ENCODE peak calls at places on chromosomes 3 and 15, in nine cellular contexts. One of them, this sample, is unnamed.

GRCh38 chr3:99884484-99884883 is 66.8 kb downstream of the CMSS1 start:
- DNase-seq in body of pancreas: no peak
- DNase-seq in naive thymus-derived CD8-positive, alpha-beta T cell: no peak
- DNase-seq in anterior cingulate cortex: no peak
- DNase-seq in left cardiac atrium: no peak
- DNase-seq in activated T-cell treated with anti-CD3 and anti-CD28 coated beads, Interleukin-2, amount 50 U/mL, for 24 hours: no peak
- DNase-seq in fibroblast of the aortic adventitia: no peak
- DNase-seq in activated naive CD4-positive, alpha-beta T cell: no peak
- DNase-seq in astrocyte: no peak
- DNase-seq in this sample: no peak

GRCh38 chr3:189458536-189458935 is 172.7 kb upstream of the TP63 start:
- DNase-seq in body of pancreas: no peak
- DNase-seq in naive thymus-derived CD8-positive, alpha-beta T cell: no peak
- DNase-seq in anterior cingulate cortex: no peak
- DNase-seq in left cardiac atrium: no peak
- DNase-seq in activated T-cell treated with anti-CD3 and anti-CD28 coated beads, Interleukin-2, amount 50 U/mL, for 24 hours: no peak
- DNase-seq in fibroblast of the aortic adventitia: peak
- DNase-seq in activated naive CD4-positive, alpha-beta T cell: no peak
- DNase-seq in astrocyte: peak
- DNase-seq in this sample: peak

GRCh38 chr3:183515968-183516851 is 39.3 kb downstream of the KLHL6 start:
- DNase-seq in body of pancreas: no peak
- DNase-seq in naive thymus-derived CD8-positive, alpha-beta T cell: peak
- DNase-seq in anterior cingulate cortex: no peak
- DNase-seq in left cardiac atrium: no peak
- DNase-seq in activated T-cell treated with anti-CD3 and anti-CD28 coated beads, Interleukin-2, amount 50 U/mL, for 24 hours: peak
- DNase-seq in fibroblast of the aortic adventitia: no peak
- DNase-seq in activated naive CD4-positive, alpha-beta T cell: no peak
- DNase-seq in astrocyte: no peak
- DNase-seq in this sample: no peak

GRCh38 chr3:187398955-187399354 is 30.8 kb downstream of the RTP4 start:
- DNase-seq in body of pancreas: no peak
- DNase-seq in naive thymus-derived CD8-positive, alpha-beta T cell: no peak
- DNase-seq in anterior cingulate cortex: no peak
- DNase-seq in left cardiac atrium: no peak
- DNase-seq in activated T-cell treated with anti-CD3 and anti-CD28 coated beads, Interleukin-2, amount 50 U/mL, for 24 hours: no peak
- DNase-seq in fibroblast of the aortic adventitia: no peak
- DNase-seq in activated naive CD4-positive, alpha-beta T cell: no peak
- DNase-seq in astrocyte: no peak
- DNase-seq in this sample: no peak

GRCh38 chr3:52441772-52442332 is 3.1 kb downstream of the SEMA3G start:
- DNase-seq in body of pancreas: no peak
- DNase-seq in naive thymus-derived CD8-positive, alpha-beta T cell: no peak
- DNase-seq in anterior cingulate cortex: no peak
- DNase-seq in left cardiac atrium: no peak
- DNase-seq in activated T-cell treated with anti-CD3 and anti-CD28 coated beads, Interleukin-2, amount 50 U/mL, for 24 hours: no peak
- DNase-seq in fibroblast of the aortic adventitia: no peak
- DNase-seq in activated naive CD4-positive, alpha-beta T cell: no peak
- DNase-seq in astrocyte: no peak
- DNase-seq in this sample: no peak

GRCh38 chr3:72938471-72939265 is 50.8 kb downstream of the GXYLT2 start:
- DNase-seq in body of pancreas: peak
- DNase-seq in naive thymus-derived CD8-positive, alpha-beta T cell: peak
- DNase-seq in anterior cingulate cortex: peak
- DNase-seq in left cardiac atrium: peak
- DNase-seq in activated T-cell treated with anti-CD3 and anti-CD28 coated beads, Interleukin-2, amount 50 U/mL, for 24 hours: no peak
- DNase-seq in fibroblast of the aortic adventitia: peak
- DNase-seq in activated naive CD4-positive, alpha-beta T cell: no peak
- DNase-seq in astrocyte: peak
- DNase-seq in this sample: peak

GRCh38 chr15:89175617-89176191 is 45.7 kb downstream of the RLBP1 start:
- DNase-seq in body of pancreas: no peak
- DNase-seq in naive thymus-derived CD8-positive, alpha-beta T cell: no peak
- DNase-seq in anterior cingulate cortex: no peak
- DNase-seq in left cardiac atrium: no peak
- DNase-seq in activated T-cell treated with anti-CD3 and anti-CD28 coated beads, Interleukin-2, amount 50 U/mL, for 24 hours: no peak
- DNase-seq in fibroblast of the aortic adventitia: no peak
- DNase-seq in activated naive CD4-positive, alpha-beta T cell: no peak
- DNase-seq in astrocyte: no peak
- DNase-seq in this sample: no peak

GRCh38 chr15:40338921-40339620 is 1.7 kb downstream of the CCDC9B start:
- DNase-seq in body of pancreas: peak
- DNase-seq in naive thymus-derived CD8-positive, alpha-beta T cell: no peak
- DNase-seq in anterior cingulate cortex: peak
- DNase-seq in left cardiac atrium: peak
- DNase-seq in activated T-cell treated with anti-CD3 and anti-CD28 coated beads, Interleukin-2, amount 50 U/mL, for 24 hours: no peak
- DNase-seq in fibroblast of the aortic adventitia: peak
- DNase-seq in activated naive CD4-positive, alpha-beta T cell: no peak
- DNase-seq in astrocyte: peak
- DNase-seq in this sample: peak

GRCh38 chr3:172057624-172058023 is 18.2 kb downstream of the FNDC3B start:
- DNase-seq in body of pancreas: no peak
- DNase-seq in naive thymus-derived CD8-positive, alpha-beta T cell: no peak
- DNase-seq in anterior cingulate cortex: no peak
- DNase-seq in left cardiac atrium: no peak
- DNase-seq in activated T-cell treated with anti-CD3 and anti-CD28 coated beads, Interleukin-2, amount 50 U/mL, for 24 hours: no peak
- DNase-seq in fibroblast of the aortic adventitia: no peak
- DNase-seq in activated naive CD4-positive, alpha-beta T cell: no peak
- DNase-seq in astrocyte: no peak
- DNase-seq in this sample: no peak

GRCh38 chr3:54818942-54819341 is 108.9 kb downstream of the LRTM1 start:
- DNase-seq in body of pancreas: no peak
- DNase-seq in naive thymus-derived CD8-positive, alpha-beta T cell: no peak
- DNase-seq in anterior cingulate cortex: no peak
- DNase-seq in left cardiac atrium: no peak
- DNase-seq in activated T-cell treated with anti-CD3 and anti-CD28 coated beads, Interleukin-2, amount 50 U/mL, for 24 hours: no peak
- DNase-seq in fibroblast of the aortic adventitia: no peak
- DNase-seq in activated naive CD4-positive, alpha-beta T cell: no peak
- DNase-seq in astrocyte: peak
- DNase-seq in this sample: no peak

GRCh38 chr15:37015476-37015875 is 84.9 kb downstream of the MEIS2 start:
- DNase-seq in body of pancreas: no peak
- DNase-seq in naive thymus-derived CD8-positive, alpha-beta T cell: no peak
- DNase-seq in anterior cingulate cortex: no peak
- DNase-seq in left cardiac atrium: no peak
- DNase-seq in activated T-cell treated with anti-CD3 and anti-CD28 coated beads, Interleukin-2, amount 50 U/mL, for 24 hours: no peak
- DNase-seq in fibroblast of the aortic adventitia: peak
- DNase-seq in activated naive CD4-positive, alpha-beta T cell: no peak
- DNase-seq in astrocyte: no peak
- DNase-seq in this sample: no peak

GRCh38 chr3:14991818-14992612 is 44.6 kb downstream of the NR2C2 start:
- DNase-seq in body of pancreas: no peak
- DNase-seq in naive thymus-derived CD8-positive, alpha-beta T cell: no peak
- DNase-seq in anterior cingulate cortex: no peak
- DNase-seq in left cardiac atrium: no peak
- DNase-seq in activated T-cell treated with anti-CD3 and anti-CD28 coated beads, Interleukin-2, amount 50 U/mL, for 24 hours: no peak
- DNase-seq in fibroblast of the aortic adventitia: no peak
- DNase-seq in activated naive CD4-positive, alpha-beta T cell: no peak
- DNase-seq in astrocyte: peak
- DNase-seq in this sample: peak

GRCh38 chr3:46349484-46350261 is 4.2 kb upstream of the CCR2 start:
- DNase-seq in body of pancreas: no peak
- DNase-seq in naive thymus-derived CD8-positive, alpha-beta T cell: no peak
- DNase-seq in anterior cingulate cortex: no peak
- DNase-seq in left cardiac atrium: no peak
- DNase-seq in activated T-cell treated with anti-CD3 and anti-CD28 coated beads, Interleukin-2, amount 50 U/mL, for 24 hours: no peak
- DNase-seq in fibroblast of the aortic adventitia: no peak
- DNase-seq in activated naive CD4-positive, alpha-beta T cell: no peak
- DNase-seq in astrocyte: no peak
- DNase-seq in this sample: no peak

GRCh38 chr3:114496021-114496434 is 202.2 kb downstream of the TIGIT start:
- DNase-seq in body of pancreas: no peak
- DNase-seq in naive thymus-derived CD8-positive, alpha-beta T cell: no peak
- DNase-seq in anterior cingulate cortex: no peak
- DNase-seq in left cardiac atrium: peak
- DNase-seq in activated T-cell treated with anti-CD3 and anti-CD28 coated beads, Interleukin-2, amount 50 U/mL, for 24 hours: no peak
- DNase-seq in fibroblast of the aortic adventitia: peak
- DNase-seq in activated naive CD4-positive, alpha-beta T cell: no peak
- DNase-seq in astrocyte: peak
- DNase-seq in this sample: peak

GRCh38 chr3:128346562-128346961 is 120.1 kb downstream of the DNAJB8 start:
- DNase-seq in body of pancreas: no peak
- DNase-seq in naive thymus-derived CD8-positive, alpha-beta T cell: no peak
- DNase-seq in anterior cingulate cortex: no peak
- DNase-seq in left cardiac atrium: no peak
- DNase-seq in activated T-cell treated with anti-CD3 and anti-CD28 coated beads, Interleukin-2, amount 50 U/mL, for 24 hours: no peak
- DNase-seq in fibroblast of the aortic adventitia: no peak
- DNase-seq in activated naive CD4-positive, alpha-beta T cell: no peak
- DNase-seq in astrocyte: no peak
- DNase-seq in this sample: no peak

GRCh38 chr3:123448503-123449091 is at the start of gene ADCY5:
- DNase-seq in body of pancreas: peak
- DNase-seq in naive thymus-derived CD8-positive, alpha-beta T cell: no peak
- DNase-seq in anterior cingulate cortex: no peak
- DNase-seq in left cardiac atrium: no peak
- DNase-seq in activated T-cell treated with anti-CD3 and anti-CD28 coated beads, Interleukin-2, amount 50 U/mL, for 24 hours: peak
- DNase-seq in fibroblast of the aortic adventitia: no peak
- DNase-seq in activated naive CD4-positive, alpha-beta T cell: no peak
- DNase-seq in astrocyte: no peak
- DNase-seq in this sample: peak

GRCh38 chr3:114362815-114363214 is 69.0 kb downstream of the TIGIT start:
- DNase-seq in body of pancreas: no peak
- DNase-seq in naive thymus-derived CD8-positive, alpha-beta T cell: no peak
- DNase-seq in anterior cingulate cortex: no peak
- DNase-seq in left cardiac atrium: no peak
- DNase-seq in activated T-cell treated with anti-CD3 and anti-CD28 coated beads, Interleukin-2, amount 50 U/mL, for 24 hours: no peak
- DNase-seq in fibroblast of the aortic adventitia: peak
- DNase-seq in activated naive CD4-positive, alpha-beta T cell: no peak
- DNase-seq in astrocyte: peak
- DNase-seq in this sample: peak

GRCh38 chr3:46400000-46400734 is 6.7 kb downstream of the CCR5AS start:
- DNase-seq in body of pancreas: no peak
- DNase-seq in naive thymus-derived CD8-positive, alpha-beta T cell: no peak
- DNase-seq in anterior cingulate cortex: no peak
- DNase-seq in left cardiac atrium: no peak
- DNase-seq in activated T-cell treated with anti-CD3 and anti-CD28 coated beads, Interleukin-2, amount 50 U/mL, for 24 hours: no peak
- DNase-seq in fibroblast of the aortic adventitia: peak
- DNase-seq in activated naive CD4-positive, alpha-beta T cell: no peak
- DNase-seq in astrocyte: peak
- DNase-seq in this sample: peak

GRCh38 chr3:53196575-53197407 is 35.8 kb downstream of the PRKCD start:
- DNase-seq in body of pancreas: no peak
- DNase-seq in naive thymus-derived CD8-positive, alpha-beta T cell: no peak
- DNase-seq in anterior cingulate cortex: no peak
- DNase-seq in left cardiac atrium: no peak
- DNase-seq in activated T-cell treated with anti-CD3 and anti-CD28 coated beads, Interleukin-2, amount 50 U/mL, for 24 hours: peak
- DNase-seq in fibroblast of the aortic adventitia: peak
- DNase-seq in activated naive CD4-positive, alpha-beta T cell: no peak
- DNase-seq in astrocyte: peak
- DNase-seq in this sample: peak

This sample was measured in iris pigment epithelial cell.